ENCODE peak calls at places on chromosome 5, in five cellular contexts. One of them, this sample, is unnamed. For H3K4me1 and H3K36me3, the result is how much of the 10 kb centered on the place peaks cover.

GRCh38 chr5:152631217-152631616 is 226.1 kb upstream of the NMUR2 start:
- DNase-seq in heart right ventricle: no peak
- DNase-seq in right lobe of liver: no peak
- DNase-seq in DND-41: no peak
- DNase-seq in ovary: no peak
- DNase-seq in this sample: no peak

GRCh38 chr5:9534881-9535517 is 10.9 kb downstream of the SEMA5A start:
- DNase-seq in heart right ventricle: no peak
- DNase-seq in right lobe of liver: no peak
- DNase-seq in DND-41: no peak
- DNase-seq in ovary: no peak
- DNase-seq in this sample: no peak

GRCh38 chr5:178630475-178630930 is 3.7 kb upstream of the CLK4 start:
- DNase-seq in heart right ventricle: no peak
- DNase-seq in right lobe of liver: no peak
- DNase-seq in DND-41: no peak
- DNase-seq in ovary: no peak
- DNase-seq in this sample: no peak

GRCh38 chr5:91219141-91219802 is 163.8 kb downstream of the ARRDC3 start:
- DNase-seq in heart right ventricle: no peak
- DNase-seq in right lobe of liver: no peak
- DNase-seq in DND-41: no peak
- DNase-seq in ovary: no peak
- DNase-seq in this sample: no peak

GRCh38 chr5:127256886-127257597 is 33.6 kb upstream of the MEGF10 start:
- DNase-seq in heart right ventricle: no peak
- DNase-seq in right lobe of liver: no peak
- DNase-seq in DND-41: no peak
- DNase-seq in ovary: no peak
- DNase-seq in this sample: no peak

GRCh38 chr5:38697013-38697412 is 140.6 kb upstream of the LIFR start:
- DNase-seq in heart right ventricle: no peak
- DNase-seq in right lobe of liver: no peak
- DNase-seq in DND-41: no peak
- DNase-seq in ovary: no peak
- DNase-seq in this sample: no peak

GRCh38 chr5:24401767-24402166 is 243.0 kb downstream of the CDH10 start:
- DNase-seq in heart right ventricle: no peak
- DNase-seq in right lobe of liver: no peak
- DNase-seq in DND-41: no peak
- DNase-seq in ovary: no peak
- DNase-seq in this sample: no peak

GRCh38 chr5:10760033-10760975 is 730 bp downstream of the DAP start:
- DNase-seq in heart right ventricle: no peak
- DNase-seq in right lobe of liver: peak
- DNase-seq in DND-41: peak
- DNase-seq in ovary: peak
- DNase-seq in this sample: peak

GRCh38 chr5:83509535-83509934 is 38.0 kb downstream of the VCAN start:
- DNase-seq in heart right ventricle: no peak
- DNase-seq in right lobe of liver: no peak
- DNase-seq in DND-41: no peak
- DNase-seq in ovary: no peak
- DNase-seq in this sample: no peak

GRCh38 chr5:10885026-10885425 is 124.0 kb upstream of the DAP start:
- DNase-seq in heart right ventricle: no peak
- DNase-seq in right lobe of liver: no peak
- DNase-seq in DND-41: no peak
- DNase-seq in ovary: no peak
- DNase-seq in this sample: no peak

GRCh38 chr5:135429886-135430437 is 17.2 kb downstream of the DCANP1 start:
- DNase-seq in heart right ventricle: no peak
- DNase-seq in right lobe of liver: no peak
- DNase-seq in DND-41: no peak
- DNase-seq in ovary: no peak
- DNase-seq in this sample: no peak

GRCh38 chr5:135426102-135427082 is 20.8 kb downstream of the DCANP1 start:
- DNase-seq in heart right ventricle: no peak
- DNase-seq in right lobe of liver: no peak
- DNase-seq in DND-41: peak
- DNase-seq in ovary: no peak
- DNase-seq in this sample: peak

GRCh38 chr5:135432113-135432512 is 15.0 kb downstream of the DCANP1 start:
- DNase-seq in heart right ventricle: no peak
- DNase-seq in right lobe of liver: no peak
- DNase-seq in DND-41: peak
- DNase-seq in ovary: no peak
- DNase-seq in this sample: no peak

GRCh38 chr5:135428586-135428985 is 18.6 kb downstream of the DCANP1 start:
- DNase-seq in heart right ventricle: no peak
- DNase-seq in right lobe of liver: no peak
- DNase-seq in DND-41: no peak
- DNase-seq in ovary: no peak
- DNase-seq in this sample: no peak

GRCh38 chr5:135429326-135429725 is 17.8 kb downstream of the DCANP1 start:
- DNase-seq in heart right ventricle: peak
- DNase-seq in right lobe of liver: no peak
- DNase-seq in DND-41: no peak
- DNase-seq in ovary: no peak
- DNase-seq in this sample: no peak
- H3K4me1 ChIP-seq in heart right ventricle: under half
- H3K4me1 ChIP-seq in right lobe of liver: under half
- H3K4me1 ChIP-seq in DND-41: under half
- H3K4me1 ChIP-seq in ovary: under half
- H3K4me1 ChIP-seq in this sample: under half

GRCh38 chr5:72871358-72872024 is 55.0 kb downstream of the TNPO1 start:
- DNase-seq in heart right ventricle: no peak
- DNase-seq in right lobe of liver: no peak
- DNase-seq in DND-41: no peak
- DNase-seq in ovary: no peak
- DNase-seq in this sample: no peak
- H3K36me3 ChIP-seq in heart right ventricle: half or more
- H3K36me3 ChIP-seq in right lobe of liver: under half
- H3K36me3 ChIP-seq in DND-41: half or more
- H3K36me3 ChIP-seq in ovary: under half
- H3K36me3 ChIP-seq in this sample: half or more

DNA sequence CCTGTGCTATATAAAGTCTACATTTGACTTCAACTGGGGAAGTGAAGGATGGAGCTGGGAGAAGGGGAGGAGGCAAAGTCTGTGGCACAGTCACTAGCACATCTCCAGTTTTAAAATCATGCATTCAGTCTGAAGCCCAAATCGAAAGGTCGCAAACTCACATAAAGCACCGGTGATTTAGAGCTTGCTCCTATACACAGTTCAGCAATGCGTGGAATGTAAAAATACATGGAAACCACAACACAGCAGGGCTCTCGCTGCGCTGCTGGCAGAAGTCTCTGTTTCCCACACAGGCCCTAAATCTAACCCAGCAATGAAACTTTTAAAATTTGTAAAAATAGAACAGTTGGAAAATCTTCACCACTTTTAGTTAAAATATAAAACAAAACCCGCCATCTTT is 68.2 kb downstream of the EBF1 start:
- DNase-seq in heart right ventricle: no peak
- DNase-seq in right lobe of liver: no peak
- DNase-seq in DND-41: no peak
- DNase-seq in ovary: no peak
- DNase-seq in this sample: no peak
- H3K4me1 ChIP-seq in heart right ventricle: under half
- H3K4me1 ChIP-seq in right lobe of liver: under half
- H3K4me1 ChIP-seq in DND-41: under half
- H3K4me1 ChIP-seq in ovary: under half
- H3K4me1 ChIP-seq in this sample: half or more

DNA sequence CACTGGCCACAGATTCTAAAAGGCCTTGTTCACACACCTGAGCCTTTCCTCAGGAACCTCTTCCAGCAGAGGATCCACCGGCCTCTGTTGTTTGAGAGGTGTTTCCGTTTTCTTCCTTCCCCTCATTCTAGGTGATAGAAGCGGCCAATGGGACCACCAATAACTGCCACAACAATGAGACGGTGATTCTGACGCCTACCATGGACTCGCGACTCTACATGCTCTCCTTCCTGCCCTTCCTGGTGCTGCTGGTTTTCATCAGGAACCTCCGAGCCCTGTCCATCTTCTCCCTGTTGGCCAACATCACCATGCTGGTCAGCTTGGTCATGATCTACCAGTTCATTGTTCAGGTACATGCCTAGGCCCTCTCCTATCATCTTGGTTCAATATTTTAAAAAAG is 20.2 kb downstream of the SLC36A1 start:
- DNase-seq in heart right ventricle: no peak
- DNase-seq in right lobe of liver: no peak
- DNase-seq in DND-41: no peak
- DNase-seq in ovary: no peak
- DNase-seq in this sample: no peak
- H3K36me3 ChIP-seq in heart right ventricle: half or more
- H3K36me3 ChIP-seq in right lobe of liver: under half
- H3K36me3 ChIP-seq in DND-41: under half
- H3K36me3 ChIP-seq in ovary: under half
- H3K36me3 ChIP-seq in this sample: under half

DNA sequence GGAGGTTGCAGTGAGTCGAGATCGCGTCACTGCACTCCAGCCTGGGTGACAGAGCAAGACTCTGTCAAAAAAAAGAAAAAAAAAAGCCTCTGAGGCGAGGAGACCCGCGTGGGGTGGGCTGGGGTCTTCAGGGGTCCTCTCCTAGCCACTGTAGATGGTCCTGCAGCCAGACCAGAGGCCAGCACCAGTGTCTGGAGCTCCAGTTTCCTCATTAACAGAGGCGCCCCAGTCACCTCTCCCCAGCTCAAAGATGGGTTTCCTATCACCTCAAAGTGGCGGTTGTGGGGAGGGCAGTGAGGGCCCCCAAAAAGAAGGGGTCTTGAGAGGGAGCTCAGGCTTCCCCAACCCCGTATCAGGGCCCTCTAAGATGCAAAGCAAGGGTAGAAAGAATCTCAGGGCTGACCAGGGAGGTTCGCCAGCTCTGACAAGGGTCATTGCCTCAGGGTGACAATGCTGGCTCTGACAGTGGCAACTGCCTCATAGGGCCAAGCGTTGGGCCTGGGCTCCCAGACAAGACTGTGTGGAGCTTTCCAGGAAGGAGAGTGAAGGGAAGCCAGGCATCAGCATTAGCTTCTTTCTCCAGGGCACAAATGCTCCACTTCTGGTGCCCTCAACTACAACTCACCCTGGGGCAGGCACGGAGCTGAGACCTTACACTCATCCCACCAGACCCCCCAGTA is 15.0 kb downstream of the STK10 start:
- DNase-seq in heart right ventricle: peak
- DNase-seq in right lobe of liver: no peak
- DNase-seq in DND-41: no peak
- DNase-seq in ovary: no peak
- DNase-seq in this sample: no peak
- H3K4me1 ChIP-seq in heart right ventricle: under half
- H3K4me1 ChIP-seq in right lobe of liver: under half
- H3K4me1 ChIP-seq in DND-41: under half
- H3K4me1 ChIP-seq in ovary: under half
- H3K4me1 ChIP-seq in this sample: under half

This sample was measured in Karpas-422.